ENCODE peak calls at places on chromosome 9, in eight cellular contexts. J is uterus, D is prostate gland, W is Panc1, A is thyroid gland, I is mesendoderm, U is neural progenitor cell, N is tibial artery. V is an unnamed sample.

GRCh38 chr9:21559402-21560280 is 77.5 kb upstream of the IFNE start:
- DNase-seq in A (peak; percentile 69), J (no peak), I (peak; percentile 73), D (peak; percentile 20), U (peak; percentile 87), N (no peak), W (no peak), V (no peak)

GRCh38 chr9:12469084-12469483 is 224.1 kb upstream of the TYRP1 start:
- DNase-seq in N (no peak), D (no peak), U (no peak), W (no peak), A (no peak), I (peak; percentile 2), J (no peak), V (no peak)

GRCh38 chr9:99489043-99489378 is 266.9 kb downstream of the SEC61B start:
- DNase-seq in N (no peak), W (no peak), U (no peak), J (no peak), D (no peak), I (no peak), A (peak; percentile 69), V (no peak)

GRCh38 chr9:33429256-33430080 is 17.9 kb downstream of the AQP3 start:
- DNase-seq in W (no peak), U (no peak), J (no peak), A (no peak), I (no peak), D (no peak), N (no peak), V (no peak)

GRCh38 chr9:23772384-23772783 is 53.7 kb downstream of the ELAVL2 start:
- DNase-seq in N (no peak), D (no peak), J (no peak), U (no peak), I (no peak), W (no peak), A (no peak), V (no peak)

GRCh38 chr9:136015656-136016055 is 54.5 kb upstream of the UBAC1 start:
- DNase-seq in W (no peak), A (peak; percentile 60), D (no peak), I (no peak), U (peak; percentile 47), N (peak; percentile 51), J (no peak), V (no peak)

GRCh38 chr9:101668466-101668865 is 70.0 kb downstream of the GRIN3A start:
- DNase-seq in A (no peak), W (no peak), I (no peak), U (no peak), J (no peak), D (no peak), N (no peak), V (no peak)

GRCh38 chr9:111658943-111659342 is 2.5 kb upstream of the GNG10 start:
- DNase-seq in A (no peak), I (no peak), N (no peak), J (no peak), W (no peak), U (no peak), D (no peak), V (no peak)

GRCh38 chr9:95268681-95269080 is 48.8 kb downstream of the FANCC start:
- DNase-seq in J (no peak), I (peak; percentile 57), U (peak; percentile 28), N (no peak), D (peak; percentile 11), A (peak; percentile 73), W (no peak), V (no peak)

GRCh38 chr9:127873223-127873691 is 4.2 kb downstream of the AK1 start:
- DNase-seq in I (no peak), W (no peak), D (no peak), U (peak; percentile 48), J (no peak), N (no peak), A (no peak), V (no peak)

GRCh38 chr9:136140966-136141365 is 22.3 kb upstream of the TMEM250 start:
- DNase-seq in N (no peak), A (peak; percentile 69), I (no peak), D (no peak), W (no peak), J (no peak), U (no peak), V (no peak)

GRCh38 chr9:134694368-134694665 is 52.7 kb downstream of the COL5A1 start:
- DNase-seq in J (no peak), W (no peak), A (no peak), U (no peak), N (no peak), D (no peak), I (no peak), V (no peak)
- H3K4me3 ChIP-seq in J (no peak overlapping the region), W (no peak overlapping the region), A (no peak overlapping the region), U (no peak overlapping the region), N (no peak overlapping the region), D (no peak overlapping the region), I (no peak overlapping the region), V (no peak overlapping the region)

GRCh38 chr9:114374936-114375335 is 12.8 kb downstream of the AKNA start:
- DNase-seq in I (peak; percentile 54), A (no peak), U (no peak), W (no peak), D (no peak), J (no peak), N (no peak), V (no peak)
- H3K27ac ChIP-seq in I (no peak overlapping the region), A (no peak overlapping the region), U (no peak overlapping the region), W (no peak overlapping the region), D (no peak overlapping the region), J (no peak overlapping the region), N (no peak overlapping the region), V (no peak overlapping the region)

GRCh38 chr9:134175808-134176598 is 11.6 kb upstream of the RNU6ATAC start:
- DNase-seq in W (no peak), U (no peak), I (no peak), N (no peak), A (no peak), D (no peak), J (peak; percentile 20), V (no peak)
- H3K4me3 ChIP-seq in W (no peak overlapping the region), U (no peak overlapping the region), I (no peak overlapping the region), N (no peak overlapping the region), A (no peak overlapping the region), D (no peak overlapping the region), J (no peak overlapping the region), V (no peak overlapping the region)

GRCh38 chr9:71680189-71680983 is 87.9 kb downstream of the CEMIP2 start:
- DNase-seq in I (peak; percentile 29), D (no peak), U (no peak), W (no peak), A (no peak), J (no peak), N (no peak), V (no peak)
- H3K27ac ChIP-seq in I (no peak overlapping the region), D (no peak overlapping the region), U (peak overlapping the region; percentile 30), W (no peak overlapping the region), A (peak overlapping the region; percentile 95), J (no peak overlapping the region), N (no peak overlapping the region), V (peak overlapping the region; percentile 12)

GRCh38 chr9:129627556-129628492 is 1.9 kb downstream of the NTMT1 start:
- DNase-seq in D (no peak), U (no peak), W (no peak), A (no peak), J (no peak), I (no peak), N (no peak), V (no peak)
- H3K4me3 ChIP-seq in D (peak overlapping the region; percentile 84), U (peak overlapping the region; percentile 72), W (peak overlapping the region; percentile 82), A (no peak overlapping the region), J (no peak overlapping the region), I (no peak overlapping the region), N (peak overlapping the region; percentile 79), V (peak overlapping the region; percentile 79)

GRCh38 chr9:113589407-113589806 is 125.9 kb downstream of the RGS3 start:
- DNase-seq in D (no peak), I (no peak), N (no peak), U (no peak), A (no peak), J (peak; percentile 39), W (no peak), V (no peak)

GRCh38 chr9:113590389-113590788 is 126.9 kb downstream of the RGS3 start:
- DNase-seq in J (no peak), A (no peak), U (no peak), D (no peak), N (no peak), W (no peak), I (no peak), V (no peak)

GRCh38 chr9:113590991-113591898 is 127.7 kb downstream of the RGS3 start:
- DNase-seq in I (peak; percentile 93), D (peak; percentile 75), U (peak; percentile 89), W (no peak), A (peak; percentile 85), N (peak; percentile 89), J (peak; percentile 86), V (no peak)

GRCh38 chr9:113588936-113589335 is 125.4 kb downstream of the RGS3 start:
- DNase-seq in A (no peak), D (no peak), N (no peak), W (no peak), U (no peak), I (no peak), J (no peak), V (no peak)

DNA sequence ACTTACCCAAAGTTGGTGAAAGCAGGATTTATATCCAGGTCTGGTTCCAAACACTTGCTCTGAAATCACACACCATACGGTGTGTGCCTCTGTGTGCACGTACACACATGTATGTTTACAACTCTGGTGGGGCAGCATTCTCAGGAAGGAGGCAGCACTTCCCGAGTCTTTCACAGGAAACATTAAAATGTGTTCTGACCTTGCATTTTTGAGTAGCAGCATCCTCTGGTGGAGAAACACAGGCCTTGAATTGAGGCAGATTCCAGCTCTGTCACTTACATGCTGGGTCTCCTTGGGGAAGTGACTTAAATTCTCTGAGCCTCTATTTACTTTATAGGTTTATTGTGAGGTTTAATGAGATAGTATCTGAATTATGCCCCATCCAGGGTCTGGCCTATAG is 126.4 kb downstream of the RGS3 start:
- DNase-seq in U (no peak), I (peak; percentile 62), J (no peak), N (no peak), W (no peak), A (no peak), D (no peak), V (no peak)
- H3K27ac ChIP-seq in U (no peak overlapping the region), I (no peak overlapping the region), J (no peak overlapping the region), N (peak overlapping the region; percentile 92), W (no peak overlapping the region), A (peak overlapping the region; percentile 22), D (no peak overlapping the region), V (peak overlapping the region; percentile 36)

GRCh38 chr9:91425270-91425669 is 1.6 kb upstream of the NFIL3 start:
- DNase-seq in A (no peak), W (no peak), N (no peak), J (no peak), I (no peak), U (no peak), D (peak; percentile 8), V (no peak)
- H3K4me3 ChIP-seq in A (no peak overlapping the region), W (no peak overlapping the region), N (peak overlapping the region; percentile 93), J (peak overlapping the region; percentile 83), I (no peak overlapping the region), U (peak overlapping the region; percentile 90), D (no peak overlapping the region), V (peak overlapping the region; percentile 93)

GRCh38 chr9:35533398-35533797 is 43.5 kb downstream of the RUSC2 start:
- DNase-seq in A (no peak), J (no peak), U (no peak), W (no peak), N (no peak), I (no peak), D (no peak), V (no peak)
- H3K27ac ChIP-seq in A (no peak overlapping the region), J (no peak overlapping the region), U (no peak overlapping the region), W (peak overlapping the region; percentile 1), N (peak overlapping the region; percentile 26), I (no peak overlapping the region), D (no peak overlapping the region), V (no peak overlapping the region)

GRCh38 chr9:126612813-126613641 is 701 bp upstream of the LMX1B start:
- DNase-seq in U (peak; percentile 72), W (no peak), J (no peak), N (no peak), I (no peak), D (no peak), A (no peak), V (no peak)
- H3K4me3 ChIP-seq in U (peak overlapping the region; percentile 55), W (peak overlapping the region; percentile 41), J (no peak overlapping the region), N (peak overlapping the region; percentile 34), I (no peak overlapping the region), D (peak overlapping the region; percentile 11), A (peak overlapping the region; percentile 20), V (peak overlapping the region; percentile 67)